ENCODE peak calls at places on chromosomes 1 and 21, in seven cellular contexts. P is esophagus squamous epithelium, H is body of pancreas, F is tibial nerve, B is IMR-90, G is lower lobe of right lung, Q is left lung. M is an unnamed sample.

GRCh38 chr21:33644383-33645074 is 2.2 kb downstream of the ITSN1 start:
- DNase-seq in P (no peak), H (no peak), F (peak; percentile 34), B (peak; percentile 66), G (no peak), Q (no peak), M (no peak)

GRCh38 chr1:219294251-219294650 is 120.6 kb downstream of the LYPLAL1 start:
- DNase-seq in P (no peak), H (no peak), F (no peak), B (no peak), G (no peak), Q (no peak), M (no peak)

GRCh38 chr1:43688594-43689000 is 18.7 kb upstream of the ST3GAL3 start:
- DNase-seq in P (no peak), H (no peak), F (no peak), B (peak; percentile 94), G (no peak), Q (no peak), M (no peak)

GRCh38 chr1:23759277-23759676 is 16.0 kb downstream of the ELOA start:
- DNase-seq in P (no peak), H (no peak), F (no peak), B (peak; percentile 52), G (no peak), Q (no peak), M (no peak)

GRCh38 chr1:46538147-46538546 is 13.3 kb downstream of the KNCN start:
- DNase-seq in P (no peak), H (no peak), F (no peak), B (no peak), G (no peak), Q (no peak), M (no peak)

GRCh38 chr1:204230211-204230610 is 16.4 kb upstream of the GOLT1A start:
- DNase-seq in P (no peak), H (no peak), F (no peak), B (no peak), G (no peak), Q (no peak), M (no peak)

GRCh38 chr1:246067432-246068021 is 439.6 kb downstream of the SMYD3 start:
- DNase-seq in P (no peak), H (no peak), F (no peak), B (peak; percentile 54), G (no peak), Q (no peak), M (no peak)

GRCh38 chr1:202567747-202568146 is 142.5 kb downstream of the SYT2 start:
- DNase-seq in P (no peak), H (no peak), F (no peak), B (no peak), G (no peak), Q (no peak), M (no peak)

GRCh38 chr1:212827831-212828278 is 19.6 kb downstream of the SPATA45 start:
- DNase-seq in P (no peak), H (no peak), F (no peak), B (no peak), G (no peak), Q (no peak), M (no peak)

GRCh38 chr21:41711416-41712023 is 55.3 kb downstream of the RIPK4 start:
- DNase-seq in P (no peak), H (no peak), F (no peak), B (no peak), G (no peak), Q (no peak), M (no peak)

GRCh38 chr1:1759456-1760344 is 18.6 kb downstream of the NADK start:
- DNase-seq in P (no peak), H (no peak), F (no peak), B (no peak), G (no peak), Q (peak; percentile 75), M (no peak)

GRCh38 chr1:154198756-154199562 is 7.1 kb upstream of the TPM3 start:
- DNase-seq in P (no peak), H (peak; percentile 42), F (peak; percentile 90), B (peak; percentile 69), G (no peak), Q (no peak), M (no peak)

GRCh38 chr1:16127676-16128337 is 28.1 kb downstream of the EPHA2 start:
- DNase-seq in P (no peak), H (peak; percentile 16), F (no peak), B (no peak), G (no peak), Q (peak; percentile 42), M (no peak)

GRCh38 chr21:17925900-17926299 is 106.7 kb upstream of the C21orf91 start:
- DNase-seq in P (no peak), H (no peak), F (no peak), B (peak; percentile 24), G (no peak), Q (no peak), M (no peak)

GRCh38 chr1:52204696-52205095 is 62.8 kb downstream of the ZFYVE9 start:
- DNase-seq in P (no peak), H (no peak), F (no peak), B (no peak), G (no peak), Q (no peak), M (no peak)

GRCh38 chr1:2322065-2322571 is 69.2 kb downstream of the MORN1 start:
- DNase-seq in P (no peak), H (peak; percentile 72), F (peak; percentile 65), B (peak; percentile 80), G (peak; percentile 78), Q (peak; percentile 84), M (no peak)

GRCh38 chr1:980137-980571 is 1.7 kb downstream of the PERM1 start:
- DNase-seq in P (no peak), H (peak; percentile 10), F (no peak), B (no peak), G (no peak), Q (no peak), M (no peak)

GRCh38 chr1:84634536-84635205 is 55.6 kb downstream of the SSX2IP start:
- DNase-seq in P (no peak), H (no peak), F (no peak), B (no peak), G (no peak), Q (no peak), M (no peak)

GRCh38 chr1:83860506-83861221 is 138.3 kb downstream of the TTLL7 start:
- DNase-seq in P (peak; percentile 2), H (peak; percentile 89), F (peak; percentile 50), B (no peak), G (peak; percentile 89), Q (peak; percentile 95), M (peak; percentile 28)

GRCh38 chr1:109821221-109821669 is 57.5 kb upstream of the EPS8L3 start:
- DNase-seq in P (no peak), H (no peak), F (peak; percentile 63), B (peak; percentile 94), G (peak; percentile 84), Q (peak; percentile 89), M (no peak)
- H3K4me3 ChIP-seq in P (no peak overlapping the region), H (no peak overlapping the region), F (no peak overlapping the region), B (no peak overlapping the region), G (no peak overlapping the region), Q (no peak overlapping the region), M (no peak overlapping the region)

GRCh38 chr1:111218947-111219346 is 8.6 kb upstream of the CHI3L2 start:
- DNase-seq in P (no peak), H (no peak), F (no peak), B (no peak), G (no peak), Q (no peak), M (no peak)
- H3K4me1 ChIP-seq in P (peaks cover 23% of the 10 kb centered on the region), H (peaks cover 9% of the 10 kb centered on the region), F (peaks cover 47% of the 10 kb centered on the region), B (peaks cover 3% of the 10 kb centered on the region), G (peaks cover 69% of the 10 kb centered on the region), Q (peaks cover 81% of the 10 kb centered on the region), M (peaks cover 86% of the 10 kb centered on the region)

DNA sequence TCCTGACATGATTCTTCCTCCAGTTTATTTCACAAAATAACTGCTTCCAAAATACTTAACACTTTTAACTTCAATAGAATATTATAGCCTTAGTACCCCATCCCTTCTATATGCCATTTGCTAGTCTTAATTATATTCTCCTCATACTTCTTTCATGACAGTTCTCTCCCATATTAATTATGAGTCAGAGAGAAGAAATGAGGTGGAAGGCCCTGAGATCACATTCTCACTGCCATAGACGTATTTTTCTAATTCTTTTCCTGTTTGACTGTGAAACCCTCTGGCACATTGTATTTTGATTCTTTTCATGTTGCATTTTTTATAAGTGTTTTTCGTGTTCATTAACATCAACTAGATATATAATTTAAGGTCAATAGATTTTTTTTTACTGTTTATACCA is 88.4 kb downstream of the GTF2B start:
- DNase-seq in P (no peak), H (no peak), F (no peak), B (peak; percentile 61), G (no peak), Q (no peak), M (no peak)
- H3K36me3 ChIP-seq in P (peaks cover 94% of the 10 kb centered on the region), H (peaks cover 13% of the 10 kb centered on the region), F (no peaks in the 10 kb centered on the region), B (peaks cover 22% of the 10 kb centered on the region), G (peaks cover 50% of the 10 kb centered on the region), Q (peaks cover 46% of the 10 kb centered on the region), M (peaks cover 29% of the 10 kb centered on the region)

DNA sequence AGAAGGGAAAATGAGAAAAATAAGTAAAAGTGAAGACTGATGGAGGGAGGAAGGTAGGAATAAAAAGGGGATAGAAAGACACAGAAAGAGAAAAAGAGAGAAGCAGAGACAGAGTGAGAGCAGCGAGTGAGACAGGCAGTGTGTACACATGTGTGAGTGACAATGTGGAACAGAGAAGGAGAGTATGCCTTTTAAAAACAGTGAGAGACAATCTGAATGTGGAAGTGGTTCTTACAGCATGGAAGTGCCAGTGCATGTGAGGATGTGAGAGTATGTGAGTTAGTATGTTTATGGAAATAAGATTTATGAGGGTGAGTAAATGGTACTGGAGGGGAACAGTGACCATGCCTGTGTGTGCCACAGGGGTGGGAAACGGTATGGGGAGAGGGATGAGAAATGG is 1.2 kb downstream of the NEGR1 start:
- DNase-seq in P (no peak), H (no peak), F (no peak), B (peak; percentile 4), G (no peak), Q (no peak), M (no peak)
- H3K4me3 ChIP-seq in P (peak overlapping the region; percentile 72), H (no peak overlapping the region), F (peak overlapping the region; percentile 60), B (peak overlapping the region; percentile 22), G (peak overlapping the region; percentile 75), Q (no peak overlapping the region), M (no peak overlapping the region)

GRCh38 chr1:6261615-6261995 is 707 bp upstream of the GPR153 start:
- DNase-seq in P (no peak), H (no peak), F (no peak), B (no peak), G (no peak), Q (no peak), M (no peak)

GRCh38 chr1:6260433-6260934 is 414 bp downstream of the GPR153 start:
- DNase-seq in P (no peak), H (no peak), F (no peak), B (no peak), G (no peak), Q (no peak), M (no peak)

GRCh38 chr1:6258675-6259074 is 2.2 kb downstream of the GPR153 start:
- DNase-seq in P (no peak), H (no peak), F (no peak), B (no peak), G (peak; percentile 71), Q (no peak), M (no peak)

GRCh38 chr1:6260961-6261614 is at the start of gene GPR153:
- DNase-seq in P (no peak), H (no peak), F (no peak), B (no peak), G (no peak), Q (no peak), M (no peak)

GRCh38 chr1:6259491-6260362 is 1.2 kb downstream of the GPR153 start:
- DNase-seq in P (no peak), H (peak; percentile 67), F (peak; percentile 78), B (peak; percentile 72), G (peak; percentile 91), Q (peak; percentile 92), M (peak; percentile 65)
- H3K4me1 ChIP-seq in P (peaks cover 31% of the 10 kb centered on the region), H (peaks cover 18% of the 10 kb centered on the region), F (peaks cover 18% of the 10 kb centered on the region), B (peaks cover 2% of the 10 kb centered on the region), G (peaks cover 33% of the 10 kb centered on the region), Q (peaks cover 26% of the 10 kb centered on the region), M (peaks cover 14% of the 10 kb centered on the region)